ENCODE peak calls at places on chromosome 7, in five cellular contexts. B is activated CD4-positive, alpha-beta T cell treated with anti-CD3 and anti-CD28 coated beads, Interleukin-2, amount 10 ng/mL, durations not matched to agents 7 days and 5 days; V is D721Med; C is LoVo; H is LHCN-M2. U is an unnamed sample.

GRCh38 chr7:123499211-123499968 is 35.0 kb downstream of the IQUB start:
- DNase-seq in V (no peak), H (no peak), C (no peak), B (no peak), U (peak; percentile 27)

GRCh38 chr7:1059200-1060091 is 15.1 kb downstream of the GPR146 start:
- DNase-seq in C (no peak), V (peak; percentile 90), B (peak; percentile 28), H (no peak), U (peak; percentile 98)

GRCh38 chr7:143499246-143499645 is 21.6 kb downstream of the TAS2R41 start:
- DNase-seq in V (no peak), B (no peak), H (no peak), C (no peak), U (no peak)

GRCh38 chr7:24724451-24725190 is 32.6 kb downstream of the GSDME start:
- DNase-seq in V (no peak), C (no peak), B (no peak), H (no peak), U (no peak)

GRCh38 chr7:142002179-142002578 is 6.5 kb downstream of the MGAM start:
- DNase-seq in B (no peak), V (no peak), H (peak; percentile 19), C (no peak), U (no peak)

GRCh38 chr7:107446988-107447387 is 22.9 kb upstream of the GPR22 start:
- DNase-seq in B (no peak), H (peak; percentile 23), V (no peak), C (no peak), U (no peak)

GRCh38 chr7:114297121-114297520 is 117.5 kb upstream of the FOXP2 start:
- DNase-seq in V (no peak), B (no peak), C (no peak), H (no peak), U (no peak)

GRCh38 chr7:138665669-138666140 is 35.5 kb downstream of the SVOPL start:
- DNase-seq in B (no peak), C (no peak), V (no peak), H (no peak), U (no peak)